ENCODE peak calls at places on chromosomes 11 and 22, in ten cellular contexts. O is GM18507; T is stimulated activated CD8-positive, alpha-beta memory T cell treated with anti-CD3 and anti-CD28 coated beads, Interleukin-15, amount 100 ng/mL, for 1 hour; D is memory B cell; P is nephron progenitor cell; B is lung; C is cardiac septum; U is activated T-helper 9 cell treated with anti-CD3 and anti-CD28 coated beads, Interleukin-2, amount 50 U/mL, for 16 hours; J is activated CD4-positive, alpha-beta T cell treated with anti-CD3 and anti-CD28 coated beads, Interleukin-2, amount 10 ng/mL, durations not matched to agents 7 days and 5 days; N is T-helper 1 cell. I is an unnamed sample.

GRCh38 chr11:45872513-45873356 is 12.7 kb upstream of the MAPK8IP1 start:
- DNase-seq in O (no peak), N (no peak), B (no peak), P (peak), C (no peak), J (peak), T (no peak), D (peak), U (no peak), I (peak)

GRCh38 chr11:110329441-110329840 is 33.0 kb upstream of the RDX start:
- DNase-seq in B (no peak), N (no peak), P (no peak), C (no peak), U (no peak), D (no peak), O (no peak), T (no peak), J (no peak), I (no peak)

GRCh38 chr11:65912840-65913239 is 6.0 kb downstream of the C11orf68 start:
- DNase-seq in J (no peak), B (no peak), O (no peak), N (no peak), U (no peak), D (no peak), P (no peak), T (no peak), C (no peak), I (peak)

GRCh38 chr11:113240389-113240788 is 74.0 kb upstream of the TTC12 start:
- DNase-seq in C (no peak), D (no peak), P (no peak), B (no peak), J (no peak), U (no peak), O (no peak), T (no peak), N (no peak), I (no peak)

GRCh38 chr11:70799386-70799785 is 401.1 kb downstream of the CTTN start:
- DNase-seq in J (no peak), O (no peak), T (no peak), N (no peak), P (no peak), B (no peak), C (no peak), D (no peak), U (no peak), I (peak)

GRCh38 chr22:19149962-19150361 is at the start of gene GSC2:
- DNase-seq in P (no peak), O (no peak), T (no peak), U (no peak), D (no peak), B (no peak), N (no peak), C (no peak), J (no peak), I (no peak)

GRCh38 chr22:44357296-44357961 is 44.7 kb upstream of the SHISAL1 start:
- DNase-seq in P (no peak), U (no peak), O (no peak), C (no peak), N (no peak), B (no peak), J (no peak), D (no peak), T (no peak), I (no peak)

GRCh38 chr22:48713266-48714205 is 1114.1 kb downstream of the BRD1 start:
- DNase-seq in J (no peak), O (no peak), B (no peak), C (peak), D (no peak), T (no peak), P (no peak), N (no peak), U (no peak), I (no peak)

GRCh38 chr11:134780486-134781155 is 368.6 kb upstream of the B3GAT1 start:
- DNase-seq in P (no peak), N (no peak), U (no peak), B (no peak), J (no peak), O (no peak), T (no peak), D (no peak), C (no peak), I (no peak)

GRCh38 chr22:31080848-31081649 is at the start of gene SMTN:
- DNase-seq in C (peak), O (peak), T (peak), N (peak), D (peak), J (peak), P (peak), B (peak), U (peak), I (peak)

GRCh38 chr11:68657021-68657780 is 27.1 kb upstream of the GAL start:
- DNase-seq in N (no peak), C (peak), P (no peak), J (no peak), B (no peak), U (no peak), D (no peak), O (no peak), T (no peak), I (no peak)

I was measured in AG20443.